ENCODE peak calls at places on chromosomes 13 and 19, in ten cellular contexts. J is stomach; Q is colonic mucosa; L is astrocyte; A is effector memory CD4-positive, alpha-beta T cell; Z is naive thymus-derived CD4-positive, alpha-beta T cell; R is CD8-positive, alpha-beta memory T cell; P is HFF-Myc; G is tibial nerve; S is CD4-positive, alpha-beta memory T cell. I is an unnamed sample.
A peak's percentile ranks its signal among the peaks of the same experiment; 100 is the strongest.

GRCh38 chr19:32945260-32945659 is 26.5 kb downstream of the CEP89 start:
- DNase-seq in S (no peak), R (no peak), G (no peak), A (no peak), J (no peak), L (no peak), P (no peak), Q (no peak), Z (no peak), I (no peak)

GRCh38 chr13:35198821-35199220 is 256.8 kb downstream of the NBEA start:
- DNase-seq in P (no peak), Z (no peak), J (no peak), Q (no peak), L (no peak), R (no peak), G (no peak), A (no peak), S (no peak), I (no peak)

GRCh38 chr13:110361365-110361911 is 54.4 kb downstream of the COL4A2 start:
- DNase-seq in P (no peak), Q (no peak), G (peak; percentile 47), J (no peak), S (no peak), Z (no peak), A (no peak), L (peak; percentile 64), R (no peak), I (peak; percentile 91)

GRCh38 chr13:83810136-83810535 is 72.1 kb downstream of the SLITRK1 start:
- DNase-seq in S (no peak), L (no peak), R (no peak), Q (no peak), P (no peak), J (no peak), G (no peak), A (no peak), Z (no peak), I (no peak)

GRCh38 chr19:5150331-5150901 is 181.5 kb downstream of the KDM4B start:
- DNase-seq in Z (no peak), R (no peak), Q (no peak), J (no peak), P (no peak), L (no peak), G (no peak), S (no peak), A (no peak), I (no peak)

GRCh38 chr13:113960276-113960948 is 13.5 kb downstream of the C13orf46 start:
- DNase-seq in G (no peak), S (no peak), R (no peak), P (no peak), Z (no peak), Q (no peak), L (no peak), A (no peak), J (no peak), I (no peak)

GRCh38 chr13:73358606-73359005 is 299.8 kb downstream of the KLF5 start:
- DNase-seq in S (no peak), J (no peak), G (no peak), Q (no peak), P (no peak), L (no peak), R (no peak), A (no peak), Z (no peak), I (no peak)

GRCh38 chr13:27927444-27928352 is 7.9 kb downstream of the PDX1 start:
- DNase-seq in L (no peak), G (no peak), S (no peak), J (no peak), P (no peak), Q (no peak), A (no peak), R (no peak), Z (no peak), I (no peak)

GRCh38 chr19:23542562-23542961 is 144.4 kb downstream of the ZNF675 start:
- DNase-seq in R (no peak), Z (no peak), J (no peak), Q (no peak), A (no peak), P (no peak), G (no peak), L (no peak), S (no peak), I (no peak)

GRCh38 chr19:18594096-18594823 is 5.7 kb downstream of the REX1BD start:
- DNase-seq in Z (peak; percentile 79), A (peak; percentile 59), P (no peak), S (peak; percentile 69), Q (peak; percentile 73), G (peak; percentile 63), J (peak; percentile 80), L (peak; percentile 59), R (peak; percentile 81), I (peak; percentile 31)

GRCh38 chr19:18590273-18591272 is 2.0 kb downstream of the REX1BD start:
- DNase-seq in R (peak; percentile 47), S (peak; percentile 36), A (no peak), Q (no peak), G (peak; percentile 51), L (peak; percentile 74), P (no peak), Z (peak; percentile 36), J (no peak), I (peak; percentile 77)

GRCh38 chr19:18594824-18595373 is 6.3 kb downstream of the REX1BD start:
- DNase-seq in S (no peak), L (no peak), G (no peak), Z (no peak), R (peak; percentile 44), Q (no peak), J (no peak), P (no peak), A (no peak), I (no peak)

GRCh38 chr19:18591735-18592385 is 3.3 kb downstream of the REX1BD start:
- DNase-seq in R (peak; percentile 41), Q (no peak), L (no peak), A (no peak), S (no peak), Z (no peak), J (no peak), P (peak; percentile 86), G (no peak), I (no peak)

DNA sequence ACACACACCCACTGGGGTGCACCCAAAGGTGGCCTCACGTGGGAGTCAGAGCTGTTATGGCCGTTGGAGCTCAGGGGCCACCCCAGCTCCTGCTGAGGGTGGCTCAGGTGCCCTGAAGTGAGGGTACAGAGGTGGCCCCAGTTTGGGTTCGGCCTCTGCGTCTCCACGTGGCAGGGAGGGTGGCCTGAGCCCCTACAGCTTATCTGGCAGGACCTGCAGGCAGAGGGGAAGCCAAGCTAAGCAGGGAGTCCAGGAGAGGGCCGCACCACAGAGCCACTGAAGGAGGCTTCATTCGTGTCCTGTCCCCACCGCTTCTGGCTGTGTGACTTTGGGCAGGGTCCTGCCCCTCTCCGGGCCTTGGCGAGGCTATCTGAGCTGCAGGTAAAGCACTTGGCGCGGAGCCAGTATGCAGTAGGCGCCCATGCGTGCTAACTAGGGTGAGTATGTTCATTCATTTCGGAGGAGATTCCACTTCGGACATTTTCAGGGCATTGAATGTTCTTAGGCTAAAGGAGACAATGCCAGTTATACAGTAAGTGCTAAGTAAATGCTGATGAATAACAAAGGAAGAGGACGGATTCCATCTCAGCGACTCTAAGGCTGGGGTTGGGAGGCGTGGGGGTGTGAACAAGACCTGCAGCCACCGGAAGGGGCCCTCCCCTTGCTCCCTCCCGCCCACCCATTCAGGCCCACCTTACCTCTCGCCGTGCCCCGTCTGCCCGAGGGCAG is 4.9 kb downstream of the REX1BD start:
- DNase-seq in Z (no peak), L (no peak), A (no peak), S (no peak), G (no peak), P (no peak), Q (no peak), J (no peak), R (peak; percentile 52), I (no peak)
- H3K4me3 ChIP-seq in Z (no peak overlapping the region), L (no peak overlapping the region), A (no peak overlapping the region), S (no peak overlapping the region), G (peak overlapping the region; percentile 46), P (no peak overlapping the region), Q (peak overlapping the region; percentile 19), J (peak overlapping the region; percentile 42), R (no peak overlapping the region), I (no peak overlapping the region)

GRCh38 chr19:55005684-55006488 is 32.2 kb downstream of the GP6 start:
- DNase-seq in R (peak; percentile 77), G (peak; percentile 26), Q (peak; percentile 32), P (peak; percentile 25), Z (peak; percentile 90), S (peak; percentile 86), A (peak; percentile 45), L (peak; percentile 71), J (no peak), I (peak; percentile 41)
- H3K4me3 ChIP-seq in R (peak overlapping the region; percentile 63), G (peak overlapping the region; percentile 47), Q (peak overlapping the region; percentile 27), P (no peak overlapping the region), Z (peak overlapping the region; percentile 51), S (peak overlapping the region; percentile 35), A (peak overlapping the region; percentile 47), L (no peak overlapping the region), J (peak overlapping the region; percentile 44), I (peak overlapping the region; percentile 46)

GRCh38 chr13:29165840-29166239 is 345.7 kb downstream of the MTUS2 start:
- DNase-seq in S (no peak), Z (no peak), J (no peak), P (no peak), L (no peak), Q (no peak), R (no peak), G (no peak), A (no peak), I (peak; percentile 21)
- H3K4me3 ChIP-seq in S (no peak overlapping the region), Z (no peak overlapping the region), J (no peak overlapping the region), P (no peak overlapping the region), L (no peak overlapping the region), Q (no peak overlapping the region), R (no peak overlapping the region), G (no peak overlapping the region), A (no peak overlapping the region), I (no peak overlapping the region)

DNA sequence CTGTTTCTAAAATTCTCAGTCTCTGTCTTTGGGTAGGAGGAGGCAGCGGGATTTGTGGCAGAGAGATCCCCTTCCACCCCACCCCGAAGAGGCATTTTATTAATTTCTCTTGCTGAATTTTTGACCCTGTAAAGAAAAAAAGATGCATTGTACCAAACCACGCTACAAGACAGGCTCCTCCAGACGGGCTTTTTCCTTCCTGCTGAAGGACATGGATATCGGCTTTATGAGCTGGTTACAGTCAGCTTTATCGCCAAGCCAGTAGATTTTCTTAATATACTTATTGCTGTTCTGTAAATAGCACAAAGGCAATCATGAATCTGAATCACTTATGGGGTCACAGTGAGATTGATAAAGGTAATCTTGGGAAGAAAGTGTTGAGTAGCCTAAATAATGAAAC is 24.5 kb downstream of the MBNL2 start:
- DNase-seq in S (no peak), R (no peak), L (no peak), P (no peak), A (no peak), Z (no peak), Q (no peak), J (no peak), G (no peak), I (no peak)
- H3K4me3 ChIP-seq in S (no peak overlapping the region), R (no peak overlapping the region), L (no peak overlapping the region), P (peak overlapping the region; percentile 10), A (no peak overlapping the region), Z (no peak overlapping the region), Q (no peak overlapping the region), J (peak overlapping the region; percentile 8), G (peak overlapping the region; percentile 29), I (no peak overlapping the region)

I was measured in skeletal muscle cell.